ENCODE peak calls at places on chromosomes 6 and 20, in eight cellular contexts. Q is endothelial cell; Y is stimulated activated CD4-positive, alpha-beta T cell treated with anti-CD3 and anti-CD28 coated beads, Interleukin-2, amount 100 ng/mL, for 24 hours; K is NCI-H1436; G is cardiac muscle cell; N is ecto neural progenitor cell; C is NCI-H748 treated with DMSO at 0.1 percent for 48 hours; V is NCI-H774. L is an unnamed sample.

GRCh38 chr6:110033749-110034636 is 55.9 kb downstream of the GPR6 start:
- DNase-seq in N (no peak), C (no peak), Q (no peak), G (no peak), K (no peak), V (no peak), Y (no peak), L (no peak)

GRCh38 chr6:62150048-62150663 is 135.9 kb downstream of the KHDRBS2 start:
- DNase-seq in C (peak), N (peak), G (peak), Y (no peak), Q (peak), K (peak), V (no peak), L (peak)

GRCh38 chr20:9617940-9618339 is 103.5 kb downstream of the LAMP5 start:
- DNase-seq in K (peak), V (peak), Q (peak), Y (no peak), N (no peak), G (peak), C (peak), L (peak)

GRCh38 chr6:39998126-39998525 is 63.9 kb upstream of the MOCS1 start:
- DNase-seq in G (no peak), K (no peak), N (no peak), V (no peak), Y (no peak), Q (no peak), C (no peak), L (no peak)

GRCh38 chr6:113833537-113833936 is 23.6 kb upstream of the MARCKS start:
- DNase-seq in G (peak), K (no peak), N (no peak), C (no peak), Y (no peak), V (no peak), Q (no peak), L (no peak)

GRCh38 chr20:44398303-44398702 is 42.8 kb downstream of the HNF4A start:
- DNase-seq in Y (no peak), V (no peak), C (no peak), N (no peak), K (no peak), Q (no peak), G (peak), L (no peak)

GRCh38 chr20:19274412-19275015 is 62.1 kb downstream of the SLC24A3 start:
- DNase-seq in V (no peak), Q (no peak), C (no peak), K (no peak), N (no peak), G (no peak), Y (no peak), L (no peak)

GRCh38 chr6:84953401-84953800 is 189.0 kb upstream of the TBX18 start:
- DNase-seq in K (no peak), N (no peak), C (no peak), V (no peak), G (peak), Q (no peak), Y (no peak), L (no peak)

GRCh38 chr20:30811896-30812671 is 445.4 kb upstream of the DEFB115 start:
- DNase-seq in C (peak), N (peak), Y (no peak), V (peak), G (peak), K (no peak), Q (no peak), L (peak)

GRCh38 chr6:34154668-34155447 is 9.0 kb upstream of the GRM4 start:
- DNase-seq in K (peak), G (peak), Q (peak), C (peak), V (peak), Y (peak), N (peak), L (peak)

GRCh38 chr6:156427345-156427744 is 349.8 kb upstream of the ARID1B start:
- DNase-seq in K (no peak), G (peak), Y (no peak), Q (no peak), V (peak), N (no peak), C (no peak), L (no peak)

GRCh38 chr6:156406688-156407087 is 370.5 kb upstream of the ARID1B start:
- DNase-seq in C (no peak), N (no peak), K (no peak), V (no peak), Q (no peak), G (no peak), Y (no peak), L (no peak)

GRCh38 chr6:75334266-75335040 is 49.9 kb upstream of the TMEM30A start:
- DNase-seq in V (no peak), N (peak), Y (no peak), Q (peak), C (no peak), K (no peak), G (peak), L (no peak)

GRCh38 chr6:100913400-100914276 is 32.5 kb upstream of the ASCC3 start:
- DNase-seq in G (no peak), K (peak), Y (no peak), V (peak), C (no peak), Q (no peak), N (peak), L (no peak)

GRCh38 chr6:45654673-45655072 is 276.9 kb upstream of the SUPT3H start:
- DNase-seq in K (no peak), Q (no peak), C (no peak), V (no peak), N (no peak), G (no peak), Y (no peak), L (no peak)

GRCh38 chr6:108193120-108193519 is 27.3 kb downstream of the NR2E1 start:
- DNase-seq in Q (no peak), N (no peak), V (no peak), C (no peak), Y (no peak), K (no peak), G (no peak), L (no peak)

GRCh38 chr6:71404145-71404966 is 115.7 kb downstream of the OGFRL1 start:
- DNase-seq in K (no peak), V (no peak), Y (no peak), Q (no peak), N (no peak), C (no peak), G (peak), L (no peak)

GRCh38 chr20:24357169-24357568 is 112.3 kb upstream of the SYNDIG1 start:
- DNase-seq in N (no peak), G (no peak), C (no peak), Q (no peak), Y (no peak), K (no peak), V (no peak), L (no peak)

GRCh38 chr6:34360556-34360955 is 31.9 kb downstream of the NUDT3 start:
- DNase-seq in G (peak), K (no peak), N (no peak), Y (no peak), V (no peak), Q (no peak), C (no peak), L (no peak)

GRCh38 chr6:112879920-112880413 is 532.8 kb downstream of the RFPL4B start:
- DNase-seq in Q (no peak), V (no peak), Y (peak), C (no peak), K (peak), G (peak), N (peak), L (no peak)

GRCh38 chr6:18055714-18056382 is 66.6 kb downstream of the NHLRC1 start:
- DNase-seq in Y (no peak), V (no peak), Q (no peak), N (no peak), K (no peak), C (no peak), G (no peak), L (no peak)

GRCh38 chr6:22877946-22878705 is 308.8 kb downstream of the HDGFL1 start:
- DNase-seq in C (no peak), V (no peak), Y (no peak), Q (no peak), N (no peak), G (peak), K (no peak), L (no peak)

GRCh38 chr6:71886184-71887005 is at the start of gene RIMS1:
- DNase-seq in K (peak), N (peak), C (peak), Q (peak), Y (no peak), V (peak), G (peak), L (peak)